ENCODE peak calls at places on chromosomes 7 and 10, in six cellular contexts. One of them, this sample, is unnamed.

GRCh38 chr7:1081931-1082401 is 5.9 kb upstream of the GPER1 start:
- DNase-seq in lower leg skin: no peak
- DNase-seq in fibroblast of mammary gland: no peak
- DNase-seq in epithelial cell of esophagus: peak
- DNase-seq in dorsolateral prefrontal cortex: no peak
- DNase-seq in fibroblast of pulmonary artery: no peak
- DNase-seq in this sample: no peak

GRCh38 chr7:101018271-101019167 is 1.4 kb upstream of the MUC17 start:
- DNase-seq in epithelial cell of esophagus: no peak
- DNase-seq in lower leg skin: no peak
- DNase-seq in dorsolateral prefrontal cortex: no peak
- DNase-seq in fibroblast of mammary gland: no peak
- DNase-seq in fibroblast of pulmonary artery: no peak
- DNase-seq in this sample: no peak

GRCh38 chr7:725223-726005 is 1.1 kb upstream of the DNAAF5 start:
- DNase-seq in fibroblast of mammary gland: peak
- DNase-seq in epithelial cell of esophagus: peak
- DNase-seq in lower leg skin: no peak
- DNase-seq in dorsolateral prefrontal cortex: no peak
- DNase-seq in fibroblast of pulmonary artery: peak
- DNase-seq in this sample: no peak

GRCh38 chr7:29806131-29806792 is at the start of gene WIPF3:
- DNase-seq in lower leg skin: no peak
- DNase-seq in fibroblast of pulmonary artery: no peak
- DNase-seq in dorsolateral prefrontal cortex: peak
- DNase-seq in epithelial cell of esophagus: peak
- DNase-seq in fibroblast of mammary gland: no peak
- DNase-seq in this sample: no peak

GRCh38 chr10:102409604-102410426 is 8.8 kb downstream of the PSD start:
- DNase-seq in dorsolateral prefrontal cortex: no peak
- DNase-seq in lower leg skin: no peak
- DNase-seq in fibroblast of mammary gland: no peak
- DNase-seq in epithelial cell of esophagus: no peak
- DNase-seq in fibroblast of pulmonary artery: no peak
- DNase-seq in this sample: no peak

GRCh38 chr7:28093617-28094232 is 86.9 kb downstream of the JAZF1 start:
- DNase-seq in dorsolateral prefrontal cortex: peak
- DNase-seq in epithelial cell of esophagus: peak
- DNase-seq in fibroblast of mammary gland: peak
- DNase-seq in fibroblast of pulmonary artery: peak
- DNase-seq in lower leg skin: peak
- DNase-seq in this sample: no peak

GRCh38 chr7:38889872-38890432 is 19.0 kb downstream of the VPS41 start:
- DNase-seq in epithelial cell of esophagus: no peak
- DNase-seq in fibroblast of mammary gland: no peak
- DNase-seq in dorsolateral prefrontal cortex: no peak
- DNase-seq in fibroblast of pulmonary artery: no peak
- DNase-seq in lower leg skin: no peak
- DNase-seq in this sample: no peak

GRCh38 chr10:3169271-3169670 is 3.3 kb downstream of the PITRM1 start:
- DNase-seq in epithelial cell of esophagus: no peak
- DNase-seq in fibroblast of mammary gland: no peak
- DNase-seq in lower leg skin: no peak
- DNase-seq in fibroblast of pulmonary artery: no peak
- DNase-seq in dorsolateral prefrontal cortex: no peak
- DNase-seq in this sample: no peak

GRCh38 chr10:129949411-129950335 is 14.4 kb downstream of the EBF3 start:
- DNase-seq in fibroblast of pulmonary artery: peak
- DNase-seq in fibroblast of mammary gland: peak
- DNase-seq in epithelial cell of esophagus: no peak
- DNase-seq in dorsolateral prefrontal cortex: no peak
- DNase-seq in lower leg skin: peak
- DNase-seq in this sample: no peak

GRCh38 chr10:101047961-101048892 is 13.6 kb upstream of the KAZALD1 start:
- DNase-seq in dorsolateral prefrontal cortex: no peak
- DNase-seq in fibroblast of pulmonary artery: no peak
- DNase-seq in epithelial cell of esophagus: peak
- DNase-seq in fibroblast of mammary gland: no peak
- DNase-seq in lower leg skin: no peak
- DNase-seq in this sample: no peak

GRCh38 chr7:33757563-33758165 is 147.7 kb upstream of the BMPER start:
- DNase-seq in dorsolateral prefrontal cortex: no peak
- DNase-seq in fibroblast of pulmonary artery: peak
- DNase-seq in fibroblast of mammary gland: peak
- DNase-seq in epithelial cell of esophagus: peak
- DNase-seq in lower leg skin: peak
- DNase-seq in this sample: no peak

GRCh38 chr7:40095226-40095625 is 39.2 kb downstream of the MPLKIP start:
- DNase-seq in fibroblast of mammary gland: no peak
- DNase-seq in epithelial cell of esophagus: no peak
- DNase-seq in fibroblast of pulmonary artery: no peak
- DNase-seq in dorsolateral prefrontal cortex: no peak
- DNase-seq in lower leg skin: no peak
- DNase-seq in this sample: no peak

GRCh38 chr10:5890519-5890878 is 456 bp downstream of the FBH1 start:
- DNase-seq in fibroblast of pulmonary artery: peak
- DNase-seq in epithelial cell of esophagus: peak
- DNase-seq in fibroblast of mammary gland: peak
- DNase-seq in lower leg skin: no peak
- DNase-seq in dorsolateral prefrontal cortex: no peak
- DNase-seq in this sample: no peak

GRCh38 chr7:96534221-96534620 is 175.4 kb downstream of the SEM1 start:
- DNase-seq in epithelial cell of esophagus: no peak
- DNase-seq in fibroblast of mammary gland: no peak
- DNase-seq in fibroblast of pulmonary artery: no peak
- DNase-seq in dorsolateral prefrontal cortex: no peak
- DNase-seq in lower leg skin: no peak
- DNase-seq in this sample: no peak

GRCh38 chr10:124180947-124181549 is 87.7 kb upstream of the CHST15 start:
- DNase-seq in lower leg skin: no peak
- DNase-seq in fibroblast of mammary gland: peak
- DNase-seq in epithelial cell of esophagus: peak
- DNase-seq in dorsolateral prefrontal cortex: no peak
- DNase-seq in fibroblast of pulmonary artery: peak
- DNase-seq in this sample: no peak

GRCh38 chr7:151290355-151290760 is 41.9 kb upstream of the SMARCD3 start:
- DNase-seq in lower leg skin: no peak
- DNase-seq in dorsolateral prefrontal cortex: no peak
- DNase-seq in fibroblast of mammary gland: no peak
- DNase-seq in epithelial cell of esophagus: no peak
- DNase-seq in fibroblast of pulmonary artery: no peak
- DNase-seq in this sample: no peak

GRCh38 chr7:108002726-108003590 is at the start of gene LAMB1:
- DNase-seq in lower leg skin: peak
- DNase-seq in epithelial cell of esophagus: peak
- DNase-seq in fibroblast of pulmonary artery: peak
- DNase-seq in dorsolateral prefrontal cortex: peak
- DNase-seq in fibroblast of mammary gland: peak
- DNase-seq in this sample: no peak

GRCh38 chr7:123751816-123752215 is 3.0 kb upstream of the WASL start:
- DNase-seq in epithelial cell of esophagus: no peak
- DNase-seq in lower leg skin: no peak
- DNase-seq in dorsolateral prefrontal cortex: no peak
- DNase-seq in fibroblast of mammary gland: no peak
- DNase-seq in fibroblast of pulmonary artery: peak
- DNase-seq in this sample: no peak

GRCh38 chr7:123748734-123749536 is at the start of gene WASL:
- DNase-seq in fibroblast of mammary gland: peak
- DNase-seq in fibroblast of pulmonary artery: peak
- DNase-seq in lower leg skin: peak
- DNase-seq in dorsolateral prefrontal cortex: peak
- DNase-seq in epithelial cell of esophagus: peak
- DNase-seq in this sample: peak

GRCh38 chr7:123752534-123752933 is 3.7 kb upstream of the WASL start:
- DNase-seq in dorsolateral prefrontal cortex: no peak
- DNase-seq in fibroblast of mammary gland: no peak
- DNase-seq in fibroblast of pulmonary artery: no peak
- DNase-seq in epithelial cell of esophagus: no peak
- DNase-seq in lower leg skin: no peak
- DNase-seq in this sample: no peak

GRCh38 chr7:123749537-123749857 is 694 bp upstream of the WASL start:
- DNase-seq in fibroblast of pulmonary artery: peak
- DNase-seq in epithelial cell of esophagus: peak
- DNase-seq in fibroblast of mammary gland: peak
- DNase-seq in dorsolateral prefrontal cortex: no peak
- DNase-seq in lower leg skin: peak
- DNase-seq in this sample: peak

DNA sequence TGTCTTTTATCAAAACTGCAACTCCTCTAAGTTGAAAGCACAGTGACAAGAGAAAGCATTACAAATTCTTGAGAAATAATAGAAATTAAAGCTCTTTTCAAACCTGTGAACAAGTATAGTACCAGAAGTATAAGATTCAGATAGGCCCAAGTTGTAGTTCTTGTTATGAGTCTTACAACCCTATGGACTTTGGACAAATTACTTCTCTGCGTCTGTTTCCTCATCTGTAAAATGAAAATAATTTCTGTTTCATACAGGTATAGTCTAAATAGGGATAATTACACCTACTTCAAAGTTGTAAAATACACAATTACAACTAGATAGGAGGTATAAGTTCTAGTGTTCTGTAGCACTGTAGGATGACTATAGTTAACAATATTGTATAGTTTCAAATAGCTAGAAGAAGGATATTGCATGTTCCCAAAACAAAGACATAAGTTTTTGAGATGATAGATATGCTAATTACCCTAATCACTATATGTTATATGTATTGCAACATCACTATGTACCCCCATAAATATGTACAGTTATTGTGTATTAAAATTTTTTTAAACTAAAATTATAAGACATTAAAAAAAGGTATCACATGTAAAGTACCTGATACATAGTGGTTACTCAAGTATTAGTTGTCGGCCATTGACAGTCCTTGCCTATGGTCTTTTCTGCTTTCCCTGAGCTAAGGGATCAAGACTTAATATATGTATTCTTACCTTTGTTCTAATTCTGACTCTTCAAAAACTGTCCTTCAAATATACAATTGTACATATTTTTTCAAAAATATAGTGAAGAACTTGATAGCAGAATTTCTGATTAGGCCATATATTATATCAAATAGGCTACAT is 1.8 kb upstream of the WASL start:
- DNase-seq in lower leg skin: no peak
- DNase-seq in epithelial cell of esophagus: no peak
- DNase-seq in dorsolateral prefrontal cortex: no peak
- DNase-seq in fibroblast of mammary gland: no peak
- DNase-seq in fibroblast of pulmonary artery: no peak
- DNase-seq in this sample: no peak
- H3K4me3 ChIP-seq in lower leg skin: no peak
- H3K4me3 ChIP-seq in epithelial cell of esophagus: peak
- H3K4me3 ChIP-seq in dorsolateral prefrontal cortex: peak
- H3K4me3 ChIP-seq in fibroblast of mammary gland: no peak
- H3K4me3 ChIP-seq in fibroblast of pulmonary artery: peak
- H3K4me3 ChIP-seq in this sample: peak

DNA sequence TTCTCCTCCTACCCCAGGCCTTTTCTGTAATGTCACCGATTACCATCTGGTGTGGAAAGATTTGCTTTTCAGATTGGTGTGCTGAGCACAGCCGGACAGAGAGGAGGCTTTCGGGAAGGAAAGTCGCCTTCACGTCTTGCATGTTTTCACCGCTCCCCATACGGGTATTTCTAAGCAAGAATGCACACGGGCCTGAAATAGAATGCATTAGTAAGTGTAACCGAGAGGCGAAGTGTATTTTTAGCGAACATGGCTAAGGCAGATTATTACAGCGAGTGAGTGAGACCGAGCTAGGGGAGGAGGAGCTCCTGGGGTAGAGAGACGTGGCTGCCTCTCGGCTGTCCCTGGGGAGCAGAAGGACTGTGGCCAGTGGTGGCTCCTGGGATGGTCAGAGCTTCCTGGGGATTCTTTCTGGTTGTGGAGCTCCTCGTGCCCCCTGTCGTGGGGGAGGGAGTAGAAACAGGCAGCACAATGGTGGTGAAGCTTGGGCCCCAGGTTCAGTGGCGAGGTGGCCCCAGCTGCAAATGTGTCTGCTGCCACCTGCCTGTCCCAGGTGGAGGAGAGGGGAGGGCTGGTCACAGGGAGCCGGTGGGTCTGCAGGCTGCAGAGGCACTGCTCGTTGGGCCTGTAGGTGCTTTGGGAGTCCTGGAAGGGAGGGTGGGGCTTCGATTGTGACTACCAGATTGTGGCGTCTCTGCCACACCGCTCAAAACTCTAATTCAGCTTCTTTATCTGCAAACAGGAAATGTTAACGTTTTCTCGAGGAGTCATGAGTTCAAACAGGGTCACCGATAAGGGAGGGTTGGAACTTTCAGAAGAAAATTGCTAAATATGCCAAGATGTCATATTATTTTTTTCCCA is 135.8 kb downstream of the CAMK1D start:
- DNase-seq in fibroblast of mammary gland: no peak
- DNase-seq in lower leg skin: no peak
- DNase-seq in fibroblast of pulmonary artery: no peak
- DNase-seq in epithelial cell of esophagus: no peak
- DNase-seq in dorsolateral prefrontal cortex: no peak
- DNase-seq in this sample: no peak
- TF ChIP-seq CTCF in fibroblast of mammary gland: no peak
- TF ChIP-seq CTCF in lower leg skin: no peak
- TF ChIP-seq CTCF in fibroblast of pulmonary artery: no peak
- TF ChIP-seq CTCF in epithelial cell of esophagus: no peak
- TF ChIP-seq CTCF in dorsolateral prefrontal cortex: no peak
- TF ChIP-seq CTCF in this sample: no peak

GRCh38 chr10:128161031-128161430 is 34.8 kb upstream of the MKI67 start:
- DNase-seq in dorsolateral prefrontal cortex: no peak
- DNase-seq in fibroblast of pulmonary artery: no peak
- DNase-seq in lower leg skin: no peak
- DNase-seq in fibroblast of mammary gland: no peak
- DNase-seq in epithelial cell of esophagus: no peak
- DNase-seq in this sample: no peak

GRCh38 chr10:128160335-128160734 is 34.1 kb upstream of the MKI67 start:
- DNase-seq in fibroblast of pulmonary artery: no peak
- DNase-seq in dorsolateral prefrontal cortex: no peak
- DNase-seq in fibroblast of mammary gland: no peak
- DNase-seq in epithelial cell of esophagus: peak
- DNase-seq in lower leg skin: no peak
- DNase-seq in this sample: no peak

GRCh38 chr10:128163701-128164100 is 37.5 kb upstream of the MKI67 start:
- DNase-seq in epithelial cell of esophagus: peak
- DNase-seq in lower leg skin: no peak
- DNase-seq in dorsolateral prefrontal cortex: no peak
- DNase-seq in fibroblast of pulmonary artery: no peak
- DNase-seq in fibroblast of mammary gland: no peak
- DNase-seq in this sample: no peak

DNA sequence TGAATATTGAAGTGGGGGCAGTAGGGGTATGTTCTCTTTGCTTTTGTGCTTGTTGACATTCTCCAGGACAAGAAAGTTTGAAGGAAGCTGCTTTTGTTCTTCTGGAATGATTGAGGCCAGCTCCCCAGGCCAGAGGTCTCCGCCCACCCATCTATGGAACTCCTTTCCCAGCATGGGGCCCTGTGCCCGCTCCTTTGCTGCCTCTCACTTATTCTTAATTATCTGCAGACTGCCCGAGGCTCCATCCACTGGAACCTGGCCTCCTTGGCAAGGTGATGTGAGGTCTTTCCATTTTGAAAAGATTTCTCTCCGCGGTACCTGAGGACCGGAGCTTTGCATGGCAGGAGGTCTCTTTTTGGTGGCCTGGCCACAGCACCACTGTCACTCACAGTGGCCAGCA is 39.3 kb upstream of the MKI67 start:
- DNase-seq in lower leg skin: no peak
- DNase-seq in fibroblast of mammary gland: no peak
- DNase-seq in dorsolateral prefrontal cortex: no peak
- DNase-seq in epithelial cell of esophagus: no peak
- DNase-seq in fibroblast of pulmonary artery: no peak
- DNase-seq in this sample: no peak
- H3K4me3 ChIP-seq in lower leg skin: no peak
- H3K4me3 ChIP-seq in fibroblast of mammary gland: no peak
- H3K4me3 ChIP-seq in dorsolateral prefrontal cortex: no peak
- H3K4me3 ChIP-seq in epithelial cell of esophagus: no peak
- H3K4me3 ChIP-seq in fibroblast of pulmonary artery: no peak
- H3K4me3 ChIP-seq in this sample: no peak

GRCh38 chr10:31320598-31321211 is 1.7 kb downstream of the ZEB1 start:
- DNase-seq in fibroblast of pulmonary artery: peak
- DNase-seq in epithelial cell of esophagus: peak
- DNase-seq in dorsolateral prefrontal cortex: peak
- DNase-seq in lower leg skin: peak
- DNase-seq in fibroblast of mammary gland: peak
- DNase-seq in this sample: no peak
- TF ChIP-seq CTCF in fibroblast of pulmonary artery: no peak
- TF ChIP-seq CTCF in epithelial cell of esophagus: no peak
- TF ChIP-seq CTCF in dorsolateral prefrontal cortex: no peak
- TF ChIP-seq CTCF in lower leg skin: no peak
- TF ChIP-seq CTCF in fibroblast of mammary gland: no peak
- TF ChIP-seq CTCF in this sample: no peak